ENCODE peak calls at places on chromosomes 2 and 18, in six cellular contexts. X is stomach; M is uterus; B is astrocyte of the cerebellum; A is psoas muscle; T is CD4-positive, alpha-beta T cell. Q is an unnamed sample.

GRCh38 chr2:241857041-241857541 is 1.6 kb downstream of the PDCD1 start:
- DNase-seq in X (no peak), M (peak; percentile 16), B (no peak), A (peak; percentile 13), T (no peak), Q (no peak)

GRCh38 chr2:119659601-119660342 is 19.2 kb upstream of the TMEM177 start:
- DNase-seq in X (peak; percentile 48), M (no peak), B (no peak), A (peak; percentile 34), T (no peak), Q (peak; percentile 71)

GRCh38 chr2:46117379-46117778 is 179.8 kb upstream of the EPAS1 start:
- DNase-seq in X (no peak), M (no peak), B (peak; percentile 64), A (no peak), T (no peak), Q (no peak)

GRCh38 chr2:98601532-98602132 is 6.7 kb downstream of the COA5 start:
- DNase-seq in X (no peak), M (no peak), B (no peak), A (no peak), T (no peak), Q (no peak)

GRCh38 chr18:59686260-59686659 is 11.0 kb downstream of the CCBE1 start:
- DNase-seq in X (no peak), M (no peak), B (no peak), A (no peak), T (no peak), Q (no peak)

GRCh38 chr2:27870724-27871123 is 19.5 kb downstream of the RBKS start:
- DNase-seq in X (no peak), M (no peak), B (no peak), A (no peak), T (no peak), Q (no peak)

GRCh38 chr2:66575625-66576371 is 140.9 kb downstream of the MEIS1 start:
- DNase-seq in X (no peak), M (peak; percentile 81), B (no peak), A (peak; percentile 40), T (no peak), Q (no peak)

GRCh38 chr2:68465081-68465916 is 1.8 kb downstream of the FBXO48 start:
- DNase-seq in X (no peak), M (no peak), B (no peak), A (no peak), T (no peak), Q (no peak)

GRCh38 chr2:42025151-42025582 is 22.7 kb upstream of the PKDCC start:
- DNase-seq in X (no peak), M (peak; percentile 65), B (peak; percentile 49), A (peak; percentile 29), T (no peak), Q (no peak)

GRCh38 chr2:10566021-10566420 is 117.9 kb upstream of the ODC1 start:
- DNase-seq in X (no peak), M (no peak), B (no peak), A (no peak), T (no peak), Q (peak; percentile 66)

GRCh38 chr2:229852565-229852964 is 69.2 kb downstream of the TRIP12 start:
- DNase-seq in X (no peak), M (no peak), B (peak; percentile 29), A (no peak), T (peak; percentile 49), Q (no peak)

GRCh38 chr2:68857855-68858456 is 13.2 kb downstream of the BMP10 start:
- DNase-seq in X (no peak), M (no peak), B (no peak), A (no peak), T (no peak), Q (no peak)

GRCh38 chr18:7616661-7617060 is 49.5 kb downstream of the PTPRM start:
- DNase-seq in X (no peak), M (peak; percentile 69), B (no peak), A (peak; percentile 45), T (no peak), Q (no peak)

GRCh38 chr2:3111267-3111666 is 266.4 kb downstream of the EIPR1 start:
- DNase-seq in X (no peak), M (no peak), B (no peak), A (no peak), T (no peak), Q (peak; percentile 56)

GRCh38 chr2:203582468-203582867 is 47.4 kb upstream of the RAPH1 start:
- DNase-seq in X (no peak), M (no peak), B (no peak), A (no peak), T (no peak), Q (no peak)

GRCh38 chr2:41854227-41854626 is 193.6 kb upstream of the PKDCC start:
- DNase-seq in X (no peak), M (no peak), B (no peak), A (no peak), T (no peak), Q (no peak)

GRCh38 chr2:173584676-173585453 is 230.2 kb downstream of the CDCA7 start:
- DNase-seq in X (no peak), M (no peak), B (peak; percentile 39), A (no peak), T (no peak), Q (no peak)

GRCh38 chr2:38446972-38447561 is 70.0 kb upstream of the ATL2 start:
- DNase-seq in X (no peak), M (no peak), B (no peak), A (no peak), T (no peak), Q (no peak)

GRCh38 chr2:217851191-217852020 is 151.4 kb downstream of the TNS1 start:
- DNase-seq in X (no peak), M (no peak), B (peak; percentile 13), A (peak; percentile 63), T (no peak), Q (no peak)

GRCh38 chr2:54722641-54723299 is 692 bp upstream of the EML6 start:
- DNase-seq in X (no peak), M (no peak), B (no peak), A (no peak), T (no peak), Q (no peak)

GRCh38 chr2:152534460-152535131 is 182.7 kb downstream of the PRPF40A start:
- DNase-seq in X (no peak), M (no peak), B (no peak), A (no peak), T (no peak), Q (no peak)

GRCh38 chr2:79801082-79801481 is 288.2 kb downstream of the CTNNA2 start:
- DNase-seq in X (no peak), M (no peak), B (no peak), A (no peak), T (no peak), Q (no peak)

DNA sequence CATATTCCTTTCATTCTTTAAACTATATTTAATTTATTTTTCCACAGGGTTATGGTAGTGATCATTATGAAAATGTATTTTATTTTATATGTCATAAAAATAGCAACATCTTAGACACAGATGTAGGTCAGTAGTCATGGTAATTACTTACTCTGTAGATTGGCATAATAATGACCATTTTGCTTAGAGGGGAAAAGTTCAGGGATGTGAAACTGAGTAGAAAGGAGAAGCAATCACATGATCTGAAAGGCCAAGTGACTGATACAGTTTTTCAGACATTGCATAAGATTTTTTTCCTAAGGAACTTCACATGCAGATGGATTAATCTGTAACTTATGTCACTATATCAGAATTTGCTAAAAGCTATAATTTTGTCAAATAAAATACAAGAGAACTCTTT is 286.9 kb downstream of the CTNNA2 start:
- DNase-seq in X (no peak), M (no peak), B (no peak), A (no peak), T (no peak), Q (no peak)
- TF ChIP-seq CTCF in X (no peak), M (no peak), B (no peak), A (no peak), T (no peak), Q (no peak)

GRCh38 chr18:8982416-8983183 is 119.9 kb upstream of the NDUFV2 start:
- DNase-seq in X (peak; percentile 67), M (no peak), B (peak; percentile 48), A (no peak), T (no peak), Q (no peak)
- TF ChIP-seq CTCF in X (no peak), M (no peak), B (peak; percentile 30), A (peak; percentile 45), T (no peak), Q (peak; percentile 82)

DNA sequence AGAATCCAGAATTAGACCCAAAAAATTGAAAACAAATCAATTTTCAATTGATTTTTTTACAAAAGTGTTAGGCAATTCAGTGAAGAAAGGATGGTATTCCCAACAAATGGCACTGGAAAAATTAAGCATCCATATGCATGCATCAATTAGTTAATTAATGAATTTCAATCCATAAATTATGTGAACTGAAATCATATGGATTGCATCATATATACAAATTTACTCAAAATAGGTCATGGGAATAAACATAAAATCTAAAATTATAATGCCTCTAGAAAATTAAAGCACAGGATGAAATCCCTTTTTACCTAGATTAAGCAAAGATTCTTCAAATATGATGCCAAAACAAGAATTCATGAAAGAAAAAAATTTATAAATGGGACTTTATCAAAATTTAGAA is 213.9 kb upstream of the KLHL29 start:
- DNase-seq in X (no peak), M (no peak), B (no peak), A (no peak), T (no peak), Q (no peak)
- TF ChIP-seq CTCF in X (no peak), M (no peak), B (no peak), A (no peak), T (no peak), Q (no peak)

GRCh38 chr2:96546321-96546720 is 9.8 kb downstream of the ARID5A start:
- DNase-seq in X (no peak), M (no peak), B (no peak), A (no peak), T (no peak), Q (no peak)

GRCh38 chr2:96548558-96549465 is 12.3 kb downstream of the ARID5A start:
- DNase-seq in X (no peak), M (no peak), B (no peak), A (no peak), T (no peak), Q (no peak)

GRCh38 chr2:96546797-96547196 is 10.2 kb downstream of the ARID5A start:
- DNase-seq in X (no peak), M (no peak), B (no peak), A (no peak), T (no peak), Q (no peak)

GRCh38 chr2:96547203-96547641 is 10.7 kb downstream of the ARID5A start:
- DNase-seq in X (no peak), M (no peak), B (no peak), A (no peak), T (no peak), Q (no peak)

DNA sequence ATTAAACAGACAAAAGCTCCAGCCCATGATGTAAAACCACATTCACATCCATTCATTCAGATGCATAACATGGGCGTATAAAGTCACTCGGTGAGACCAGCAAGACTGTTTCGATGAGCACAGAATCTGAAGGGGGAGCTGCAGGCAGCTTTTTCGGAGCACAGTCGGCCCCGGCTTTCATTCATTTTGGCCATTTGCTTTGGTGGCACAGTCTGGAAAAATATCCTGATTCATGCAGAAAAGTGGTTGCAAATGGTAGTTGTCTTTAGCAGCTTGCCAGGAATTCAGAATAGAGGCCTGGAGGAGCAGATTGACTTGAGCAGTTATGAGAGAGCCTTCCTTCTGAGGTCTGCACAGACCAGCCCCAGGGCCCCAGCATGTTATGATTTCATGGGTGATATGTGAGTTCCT is 11.2 kb downstream of the ARID5A start:
- DNase-seq in X (no peak), M (no peak), B (peak; percentile 66), A (no peak), T (no peak), Q (no peak)
- TF ChIP-seq CTCF in X (no peak), M (no peak), B (peak; percentile 31), A (no peak), T (no peak), Q (peak; percentile 43)